ENCODE peak calls at places on chromosomes 13 and 19, in eight cellular contexts. One of them, this sample, is unnamed.

GRCh38 chr19:34837262-34837661 is 64.2 kb upstream of the ZNF599 start:
- DNase-seq in HCT116: no peak
- DNase-seq in A549: no peak
- DNase-seq in uterus: no peak
- DNase-seq in body of pancreas: peak; percentile 42
- DNase-seq in esophagus muscularis mucosa: no peak
- DNase-seq in tibial nerve: no peak
- DNase-seq in breast epithelium: no peak
- DNase-seq in this sample: no peak

GRCh38 chr19:6481541-6482342 is at the start of gene DENND1C:
- DNase-seq in HCT116: no peak
- DNase-seq in A549: no peak
- DNase-seq in uterus: no peak
- DNase-seq in body of pancreas: peak; percentile 41
- DNase-seq in esophagus muscularis mucosa: no peak
- DNase-seq in tibial nerve: peak; percentile 11
- DNase-seq in breast epithelium: no peak
- DNase-seq in this sample: peak; percentile 72

GRCh38 chr13:36888645-36889044 is 31.4 kb downstream of the SMAD9 start:
- DNase-seq in HCT116: no peak
- DNase-seq in A549: no peak
- DNase-seq in uterus: no peak
- DNase-seq in body of pancreas: no peak
- DNase-seq in esophagus muscularis mucosa: no peak
- DNase-seq in tibial nerve: no peak
- DNase-seq in breast epithelium: no peak
- DNase-seq in this sample: no peak

GRCh38 chr13:94435604-94436226 is 43.8 kb downstream of the DCT start:
- DNase-seq in HCT116: peak; percentile 34
- DNase-seq in A549: peak; percentile 26
- DNase-seq in uterus: no peak
- DNase-seq in body of pancreas: no peak
- DNase-seq in esophagus muscularis mucosa: peak; percentile 14
- DNase-seq in tibial nerve: no peak
- DNase-seq in breast epithelium: no peak
- DNase-seq in this sample: no peak

GRCh38 chr13:81473366-81473899 is 1132.5 kb upstream of the SPRY2 start:
- DNase-seq in HCT116: no peak
- DNase-seq in A549: no peak
- DNase-seq in uterus: no peak
- DNase-seq in body of pancreas: no peak
- DNase-seq in esophagus muscularis mucosa: no peak
- DNase-seq in tibial nerve: no peak
- DNase-seq in breast epithelium: peak; percentile 21
- DNase-seq in this sample: no peak

GRCh38 chr19:6772028-6772865 is at the start of gene VAV1:
- DNase-seq in HCT116: no peak
- DNase-seq in A549: no peak
- DNase-seq in uterus: no peak
- DNase-seq in body of pancreas: peak; percentile 65
- DNase-seq in esophagus muscularis mucosa: no peak
- DNase-seq in tibial nerve: no peak
- DNase-seq in breast epithelium: no peak
- DNase-seq in this sample: peak; percentile 93

GRCh38 chr19:6718741-6719539 is 1.5 kb downstream of the C3 start:
- DNase-seq in HCT116: peak; percentile 79
- DNase-seq in A549: peak; percentile 58
- DNase-seq in uterus: no peak
- DNase-seq in body of pancreas: peak; percentile 62
- DNase-seq in esophagus muscularis mucosa: no peak
- DNase-seq in tibial nerve: no peak
- DNase-seq in breast epithelium: no peak
- DNase-seq in this sample: no peak

GRCh38 chr19:39408392-39409206 is 2.0 kb downstream of the ZFP36 start:
- DNase-seq in HCT116: peak; percentile 68
- DNase-seq in A549: no peak
- DNase-seq in uterus: peak; percentile 43
- DNase-seq in body of pancreas: peak; percentile 71
- DNase-seq in esophagus muscularis mucosa: no peak
- DNase-seq in tibial nerve: peak; percentile 71
- DNase-seq in breast epithelium: peak; percentile 71
- DNase-seq in this sample: no peak

GRCh38 chr13:75715598-75716523 is 79.7 kb downstream of the LMO7 start:
- DNase-seq in HCT116: no peak
- DNase-seq in A549: no peak
- DNase-seq in uterus: no peak
- DNase-seq in body of pancreas: no peak
- DNase-seq in esophagus muscularis mucosa: no peak
- DNase-seq in tibial nerve: no peak
- DNase-seq in breast epithelium: no peak
- DNase-seq in this sample: no peak

GRCh38 chr19:18270304-18270703 is 3.9 kb downstream of the IQCN start:
- DNase-seq in HCT116: no peak
- DNase-seq in A549: no peak
- DNase-seq in uterus: no peak
- DNase-seq in body of pancreas: no peak
- DNase-seq in esophagus muscularis mucosa: no peak
- DNase-seq in tibial nerve: no peak
- DNase-seq in breast epithelium: no peak
- DNase-seq in this sample: no peak

GRCh38 chr19:18274303-18274775 is at the start of gene IQCN:
- DNase-seq in HCT116: no peak
- DNase-seq in A549: peak; percentile 53
- DNase-seq in uterus: peak; percentile 57
- DNase-seq in body of pancreas: peak; percentile 34
- DNase-seq in esophagus muscularis mucosa: no peak
- DNase-seq in tibial nerve: no peak
- DNase-seq in breast epithelium: peak; percentile 61
- DNase-seq in this sample: no peak

GRCh38 chr19:18271433-18271841 is 2.8 kb downstream of the IQCN start:
- DNase-seq in HCT116: no peak
- DNase-seq in A549: no peak
- DNase-seq in uterus: no peak
- DNase-seq in body of pancreas: no peak
- DNase-seq in esophagus muscularis mucosa: no peak
- DNase-seq in tibial nerve: no peak
- DNase-seq in breast epithelium: no peak
- DNase-seq in this sample: no peak

GRCh38 chr19:18274776-18275356 is 614 bp upstream of the IQCN start:
- DNase-seq in HCT116: no peak
- DNase-seq in A549: peak; percentile 72
- DNase-seq in uterus: peak; percentile 95
- DNase-seq in body of pancreas: peak; percentile 94
- DNase-seq in esophagus muscularis mucosa: peak; percentile 95
- DNase-seq in tibial nerve: peak; percentile 76
- DNase-seq in breast epithelium: peak; percentile 89
- DNase-seq in this sample: no peak

GRCh38 chr19:18273566-18274302 is 518 bp downstream of the IQCN start:
- DNase-seq in HCT116: no peak
- DNase-seq in A549: no peak
- DNase-seq in uterus: no peak
- DNase-seq in body of pancreas: no peak
- DNase-seq in esophagus muscularis mucosa: no peak
- DNase-seq in tibial nerve: no peak
- DNase-seq in breast epithelium: no peak
- DNase-seq in this sample: no peak
- TF ChIP-seq POLR2A in HCT116: no peak
- TF ChIP-seq POLR2A in A549: no peak
- TF ChIP-seq POLR2A in uterus: no peak
- TF ChIP-seq POLR2A in body of pancreas: no peak
- TF ChIP-seq POLR2A in esophagus muscularis mucosa: no peak
- TF ChIP-seq POLR2A in tibial nerve: no peak
- TF ChIP-seq POLR2A in breast epithelium: no peak
- TF ChIP-seq POLR2A in this sample: no peak

DNA sequence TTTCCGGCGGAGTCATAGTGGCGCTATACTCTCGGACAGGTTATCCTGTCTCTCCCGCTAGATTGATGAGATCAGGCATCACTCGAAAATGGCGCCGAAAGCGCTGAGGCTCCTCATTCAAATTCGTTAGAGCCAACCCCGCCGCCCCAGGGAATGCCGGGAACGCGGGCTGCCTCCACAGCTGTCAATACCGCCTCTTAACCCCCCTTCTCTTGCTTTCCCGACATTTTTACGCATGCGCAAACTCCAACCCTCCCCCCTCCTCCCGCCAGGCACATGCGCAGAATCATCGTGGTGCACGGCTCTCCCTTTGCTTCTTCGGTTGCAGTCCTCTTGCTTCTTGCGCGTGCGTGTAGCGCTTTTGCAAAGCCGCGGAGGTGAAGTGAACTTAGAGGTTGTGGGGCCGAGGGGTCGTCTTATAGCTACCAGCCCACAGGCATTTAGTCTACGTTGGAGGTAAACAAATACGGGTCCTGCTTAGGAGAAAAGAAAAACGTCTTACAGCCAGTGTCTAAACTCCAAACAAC is 66.7 kb downstream of the KCNRG start:
- DNase-seq in HCT116: peak; percentile 98
- DNase-seq in A549: peak; percentile 75
- DNase-seq in uterus: peak; percentile 98
- DNase-seq in body of pancreas: peak; percentile 98
- DNase-seq in esophagus muscularis mucosa: peak; percentile 100
- DNase-seq in tibial nerve: peak; percentile 97
- DNase-seq in breast epithelium: peak; percentile 98
- DNase-seq in this sample: peak; percentile 63
- TF ChIP-seq POLR2A in HCT116: peak; percentile 49
- TF ChIP-seq POLR2A in A549: peak; percentile 26
- TF ChIP-seq POLR2A in uterus: peak; percentile 63
- TF ChIP-seq POLR2A in body of pancreas: peak; percentile 60
- TF ChIP-seq POLR2A in esophagus muscularis mucosa: no peak
- TF ChIP-seq POLR2A in tibial nerve: peak; percentile 73
- TF ChIP-seq POLR2A in breast epithelium: no peak
- TF ChIP-seq POLR2A in this sample: peak; percentile 67

GRCh38 chr19:3036119-3036794 is 7.2 kb upstream of the TLE2 start:
- DNase-seq in HCT116: peak; percentile 82
- DNase-seq in A549: peak; percentile 73
- DNase-seq in uterus: peak; percentile 95
- DNase-seq in body of pancreas: peak; percentile 97
- DNase-seq in esophagus muscularis mucosa: peak; percentile 98
- DNase-seq in tibial nerve: peak; percentile 94
- DNase-seq in breast epithelium: peak; percentile 92
- DNase-seq in this sample: peak; percentile 86
- TF ChIP-seq POLR2A in HCT116: no peak
- TF ChIP-seq POLR2A in A549: no peak
- TF ChIP-seq POLR2A in uterus: no peak
- TF ChIP-seq POLR2A in body of pancreas: peak; percentile 52
- TF ChIP-seq POLR2A in esophagus muscularis mucosa: no peak
- TF ChIP-seq POLR2A in tibial nerve: peak; percentile 13
- TF ChIP-seq POLR2A in breast epithelium: no peak
- TF ChIP-seq POLR2A in this sample: no peak

GRCh38 chr19:2054763-2055162 is 3.7 kb upstream of the MKNK2 start:
- DNase-seq in HCT116: no peak
- DNase-seq in A549: no peak
- DNase-seq in uterus: no peak
- DNase-seq in body of pancreas: no peak
- DNase-seq in esophagus muscularis mucosa: no peak
- DNase-seq in tibial nerve: no peak
- DNase-seq in breast epithelium: no peak
- DNase-seq in this sample: no peak
- TF ChIP-seq POLR2A in HCT116: no peak
- TF ChIP-seq POLR2A in A549: no peak
- TF ChIP-seq POLR2A in uterus: no peak
- TF ChIP-seq POLR2A in body of pancreas: no peak
- TF ChIP-seq POLR2A in esophagus muscularis mucosa: no peak
- TF ChIP-seq POLR2A in tibial nerve: peak; percentile 9
- TF ChIP-seq POLR2A in breast epithelium: no peak
- TF ChIP-seq POLR2A in this sample: no peak

DNA sequence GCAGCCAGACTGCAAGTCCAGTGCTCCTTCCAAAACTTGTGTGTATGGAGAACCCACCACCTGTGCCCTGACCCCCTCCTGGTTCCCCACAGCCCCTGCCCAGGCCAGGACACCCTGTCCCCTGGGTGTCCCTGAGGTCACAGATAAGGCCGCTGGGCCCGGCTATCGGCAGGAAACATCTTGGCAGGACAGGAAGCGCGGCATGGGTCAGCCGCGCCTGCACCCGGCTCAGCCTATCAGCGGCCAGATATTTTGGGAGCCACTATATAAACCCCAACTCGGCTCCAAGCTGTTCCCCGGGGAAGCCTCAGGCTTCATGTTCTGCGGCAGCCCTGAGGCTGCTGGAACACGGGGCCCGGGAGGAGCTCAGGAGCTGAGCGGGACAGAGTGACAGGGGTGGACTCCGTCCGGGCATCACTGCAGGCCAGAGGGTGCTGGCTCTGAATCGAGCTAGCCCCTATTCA is 60.8 kb downstream of the AP1M1 start:
- DNase-seq in HCT116: no peak
- DNase-seq in A549: no peak
- DNase-seq in uterus: peak; percentile 46
- DNase-seq in body of pancreas: peak; percentile 67
- DNase-seq in esophagus muscularis mucosa: peak; percentile 94
- DNase-seq in tibial nerve: peak; percentile 35
- DNase-seq in breast epithelium: peak; percentile 31
- DNase-seq in this sample: no peak
- TF ChIP-seq POLR2A in HCT116: no peak
- TF ChIP-seq POLR2A in A549: no peak
- TF ChIP-seq POLR2A in uterus: peak; percentile 74
- TF ChIP-seq POLR2A in body of pancreas: peak; percentile 61
- TF ChIP-seq POLR2A in esophagus muscularis mucosa: no peak
- TF ChIP-seq POLR2A in tibial nerve: peak; percentile 41
- TF ChIP-seq POLR2A in breast epithelium: no peak
- TF ChIP-seq POLR2A in this sample: no peak

GRCh38 chr19:20035935-20036334 is 3.4 kb downstream of the ZNF682 start:
- DNase-seq in HCT116: no peak
- DNase-seq in A549: no peak
- DNase-seq in uterus: no peak
- DNase-seq in body of pancreas: no peak
- DNase-seq in esophagus muscularis mucosa: no peak
- DNase-seq in tibial nerve: no peak
- DNase-seq in breast epithelium: no peak
- DNase-seq in this sample: no peak

GRCh38 chr19:20038358-20039202 is 725 bp downstream of the ZNF682 start:
- DNase-seq in HCT116: no peak
- DNase-seq in A549: no peak
- DNase-seq in uterus: no peak
- DNase-seq in body of pancreas: no peak
- DNase-seq in esophagus muscularis mucosa: no peak
- DNase-seq in tibial nerve: no peak
- DNase-seq in breast epithelium: no peak
- DNase-seq in this sample: no peak

GRCh38 chr19:20044663-20045062 is 5.4 kb upstream of the ZNF682 start:
- DNase-seq in HCT116: no peak
- DNase-seq in A549: no peak
- DNase-seq in uterus: no peak
- DNase-seq in body of pancreas: no peak
- DNase-seq in esophagus muscularis mucosa: no peak
- DNase-seq in tibial nerve: no peak
- DNase-seq in breast epithelium: no peak
- DNase-seq in this sample: no peak

GRCh38 chr19:20039203-20039723 is at the start of gene ZNF682:
- DNase-seq in HCT116: no peak
- DNase-seq in A549: no peak
- DNase-seq in uterus: peak; percentile 94
- DNase-seq in body of pancreas: peak; percentile 98
- DNase-seq in esophagus muscularis mucosa: peak; percentile 99
- DNase-seq in tibial nerve: peak; percentile 99
- DNase-seq in breast epithelium: peak; percentile 98
- DNase-seq in this sample: peak; percentile 54
- TF ChIP-seq POLR2A in HCT116: no peak
- TF ChIP-seq POLR2A in A549: no peak
- TF ChIP-seq POLR2A in uterus: no peak
- TF ChIP-seq POLR2A in body of pancreas: peak; percentile 64
- TF ChIP-seq POLR2A in esophagus muscularis mucosa: no peak
- TF ChIP-seq POLR2A in tibial nerve: peak; percentile 40
- TF ChIP-seq POLR2A in breast epithelium: no peak
- TF ChIP-seq POLR2A in this sample: peak; percentile 58